ENCODE peak calls at places on chromosomes 1 and 21, in six cellular contexts. P is A549, I is H1, R is K562, C is GM12878, Q is HepG2. E is an unnamed sample.

GRCh38 chr1:187655163-187655562 is 826.4 kb downstream of the PLA2G4A start:
- DNase-seq in P (peak), I (no peak), R (no peak), C (no peak), Q (no peak), E (no peak)

GRCh38 chr1:8197493-8198282 is 120.2 kb upstream of the SLC45A1 start:
- DNase-seq in P (peak), I (no peak), R (peak), C (no peak), Q (peak), E (no peak)

GRCh38 chr1:18954270-18955071 is 2.0 kb downstream of the IFFO2 start:
- DNase-seq in P (no peak), I (no peak), R (no peak), C (no peak), Q (no peak), E (no peak)

GRCh38 chr1:77281491-77282186 is at the start of gene AK5:
- DNase-seq in P (peak), I (peak), R (no peak), C (no peak), Q (no peak), E (peak)

GRCh38 chr1:64482720-64483119 is 12.8 kb downstream of the CACHD1 start:
- DNase-seq in P (no peak), I (no peak), R (no peak), C (no peak), Q (no peak), E (no peak)

GRCh38 chr1:186404454-186405051 is 28.9 kb downstream of the ODR4 start:
- DNase-seq in P (peak), I (no peak), R (peak), C (no peak), Q (peak), E (peak)

GRCh38 chr1:64183380-64183984 is 19.9 kb upstream of the UBE2U start:
- DNase-seq in P (no peak), I (no peak), R (no peak), C (no peak), Q (no peak), E (peak)

GRCh38 chr1:19081218-19081893 is 124.9 kb upstream of the IFFO2 start:
- DNase-seq in P (peak), I (no peak), R (peak), C (no peak), Q (no peak), E (no peak)

GRCh38 chr21:32334980-32335471 is 36.4 kb downstream of the MRAP start:
- DNase-seq in P (no peak), I (no peak), R (no peak), C (no peak), Q (no peak), E (no peak)

GRCh38 chr1:208149776-208150514 is 94.2 kb downstream of the PLXNA2 start:
- DNase-seq in P (peak), I (no peak), R (no peak), C (no peak), Q (peak), E (no peak)

GRCh38 chr1:36968730-36969129 is 65.6 kb downstream of the GRIK3 start:
- DNase-seq in P (no peak), I (no peak), R (no peak), C (no peak), Q (no peak), E (no peak)

DNA sequence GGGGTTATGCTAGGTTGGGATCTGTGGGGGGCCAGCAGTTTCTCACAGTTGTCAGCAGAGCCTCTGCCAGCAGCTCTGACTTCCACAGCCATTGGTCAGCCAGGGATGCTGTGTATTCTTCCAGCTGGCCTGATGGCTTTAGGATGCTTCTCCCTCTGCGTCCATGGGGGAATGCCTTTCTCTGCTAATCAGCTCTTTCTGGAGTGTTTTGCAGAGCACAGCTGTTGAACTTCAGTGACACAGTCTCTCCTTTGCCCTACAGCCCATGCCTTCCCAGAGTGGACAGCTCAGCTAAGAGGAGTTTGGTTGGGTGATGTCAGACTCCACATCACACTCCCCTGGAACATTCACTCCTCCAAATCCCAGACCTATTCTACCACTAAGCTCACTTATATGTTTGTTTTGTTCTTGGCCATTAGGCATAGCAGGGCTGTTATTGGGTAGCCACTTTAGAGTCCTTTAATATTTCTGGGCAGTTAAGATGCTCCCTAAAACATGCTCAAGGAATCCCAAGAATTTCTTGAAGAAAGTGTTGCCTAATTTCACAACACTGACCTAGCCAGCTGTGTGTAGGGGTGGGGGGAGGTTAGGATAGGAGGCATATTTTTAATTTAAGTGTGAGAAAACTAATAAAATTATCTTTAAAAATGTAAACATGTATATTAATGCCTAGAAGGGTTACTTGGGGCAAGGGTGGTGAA is 75.3 kb upstream of the KIAA0040 start:
- DNase-seq in P (no peak), I (no peak), R (no peak), C (no peak), Q (no peak), E (no peak)
- TF ChIP-seq CHD2 in P (no peak), I (no peak), R (no peak), C (no peak), Q (no peak), E (no peak)

GRCh38 chr1:88998716-88999115 is 6.3 kb upstream of the KYAT3 start:
- DNase-seq in P (peak), I (no peak), R (peak), C (no peak), Q (peak), E (peak)
- TF ChIP-seq CHD2 in P (no peak), I (no peak), R (no peak), C (no peak), Q (no peak), E (no peak)

DNA sequence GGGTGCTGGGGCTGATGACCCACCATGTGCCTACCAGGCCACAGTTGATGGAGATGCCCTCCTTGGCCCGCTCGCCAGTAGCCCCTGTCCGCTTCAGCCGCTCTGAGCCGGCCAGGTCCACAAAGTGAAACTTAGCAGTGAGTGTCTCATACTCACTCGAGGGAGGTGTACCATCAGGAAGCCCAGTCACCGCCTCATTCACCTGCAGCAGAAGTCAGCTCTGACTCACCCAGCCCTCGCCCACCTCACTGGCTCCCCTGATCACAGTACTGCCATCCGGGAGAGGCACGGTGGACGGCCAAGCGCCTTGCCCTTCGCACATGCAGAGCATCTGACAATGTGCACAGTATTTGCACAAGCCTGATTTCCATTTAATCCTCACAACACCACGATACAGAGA is 18.8 kb downstream of the KIF21B start:
- DNase-seq in P (no peak), I (no peak), R (no peak), C (no peak), Q (no peak), E (no peak)
- TF ChIP-seq CHD2 in P (no peak), I (no peak), R (no peak), C (no peak), Q (no peak), E (no peak)

DNA sequence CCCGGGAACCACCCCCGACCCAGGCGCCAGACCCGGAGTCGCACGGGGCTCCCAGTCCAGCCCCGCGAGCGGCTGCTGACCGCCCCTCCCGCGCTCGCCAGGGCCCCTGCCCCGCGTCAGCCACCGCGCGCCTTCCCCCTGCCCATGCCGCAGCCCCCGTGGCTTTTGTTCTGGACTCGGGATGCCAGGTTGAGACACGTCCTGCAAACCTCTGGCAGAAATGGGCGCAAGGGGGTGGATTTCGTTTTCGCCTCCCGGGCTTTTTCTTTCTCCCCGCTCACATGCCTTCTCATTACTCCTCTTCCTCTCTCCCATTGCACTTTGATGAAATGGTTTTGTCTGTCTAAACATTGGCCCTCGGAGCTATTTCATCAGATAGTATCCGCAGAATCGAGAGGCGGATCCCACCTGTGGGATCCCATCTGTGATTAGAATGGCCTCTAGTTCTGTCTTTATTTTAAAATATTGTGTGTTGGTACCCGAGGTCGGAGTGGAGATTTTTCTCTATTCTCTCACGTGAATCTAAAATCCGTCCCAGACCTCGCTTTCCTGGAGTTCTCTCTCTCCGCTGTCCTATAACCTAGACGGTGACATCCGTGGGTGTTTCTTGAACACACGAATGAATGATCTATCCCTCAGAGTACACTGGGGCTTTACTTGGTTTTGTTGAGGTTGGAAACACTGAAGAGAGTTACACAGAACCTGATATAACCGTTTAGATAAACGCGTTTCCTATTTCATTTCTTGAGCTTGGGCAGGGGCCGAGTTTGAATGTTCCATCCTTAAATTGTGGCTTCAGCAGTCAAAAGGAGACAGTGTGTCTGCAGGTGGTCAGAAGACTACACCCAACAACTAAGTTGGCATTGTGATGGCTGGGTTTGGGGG is 1.9 kb downstream of the EDARADD start:
- DNase-seq in P (no peak), I (peak), R (peak), C (no peak), Q (no peak), E (no peak)
- TF ChIP-seq CHD2 in P (no peak), I (no peak), R (no peak), C (no peak), Q (no peak), E (no peak)

GRCh38 chr1:40058453-40059291 is 18.1 kb downstream of the CAP1 start:
- DNase-seq in P (no peak), I (no peak), R (no peak), C (no peak), Q (peak), E (no peak)
- TF ChIP-seq CHD2 in P (no peak), I (no peak), R (no peak), C (no peak), Q (no peak), E (no peak)

GRCh38 chr1:46489169-46489637 is 433 bp upstream of the DMBX1 start:
- DNase-seq in P (no peak), I (no peak), R (peak), C (no peak), Q (no peak), E (no peak)
- TF ChIP-seq CHD2 in P (no peak), I (no peak), R (no peak), C (no peak), Q (no peak), E (no peak)

GRCh38 chr1:1799716-1800115 is 21.4 kb upstream of the NADK start:
- DNase-seq in P (no peak), I (no peak), R (no peak), C (peak), Q (no peak), E (no peak)
- TF ChIP-seq CHD2 in P (no peak), I (no peak), R (no peak), C (no peak), Q (no peak), E (no peak)

DNA sequence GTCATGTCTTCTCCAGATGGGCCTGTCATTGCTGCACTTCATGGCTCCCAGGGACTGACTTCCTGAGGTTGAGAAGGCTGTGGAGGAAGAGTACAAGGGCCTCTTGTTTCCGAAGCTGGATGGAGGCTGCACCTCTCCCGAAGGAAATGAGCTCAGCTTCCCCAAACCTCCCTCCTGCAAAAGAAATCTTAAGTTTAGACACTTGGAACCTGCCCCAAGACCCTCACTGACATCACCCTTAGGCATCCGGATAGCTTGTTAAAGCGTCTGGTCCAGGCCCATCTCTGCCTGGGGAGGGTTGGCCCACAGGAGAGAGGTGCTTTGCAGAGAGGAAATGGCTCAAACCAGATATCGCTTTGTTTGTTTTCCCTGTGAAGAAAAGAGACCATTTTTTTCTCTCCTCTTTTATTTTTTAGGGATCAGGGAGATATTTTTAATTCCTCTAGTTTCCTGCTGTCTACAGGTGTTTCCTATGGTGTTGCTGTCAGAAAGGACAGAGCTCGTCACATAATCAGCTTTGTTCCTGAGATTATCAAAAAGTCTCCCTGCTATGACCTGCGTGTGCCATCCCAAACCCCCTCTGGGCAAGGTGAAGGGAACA is 25.0 kb downstream of the RCSD1 start:
- DNase-seq in P (no peak), I (no peak), R (no peak), C (no peak), Q (no peak), E (no peak)
- TF ChIP-seq CHD2 in P (no peak), I (no peak), R (no peak), C (no peak), Q (no peak), E (no peak)

DNA sequence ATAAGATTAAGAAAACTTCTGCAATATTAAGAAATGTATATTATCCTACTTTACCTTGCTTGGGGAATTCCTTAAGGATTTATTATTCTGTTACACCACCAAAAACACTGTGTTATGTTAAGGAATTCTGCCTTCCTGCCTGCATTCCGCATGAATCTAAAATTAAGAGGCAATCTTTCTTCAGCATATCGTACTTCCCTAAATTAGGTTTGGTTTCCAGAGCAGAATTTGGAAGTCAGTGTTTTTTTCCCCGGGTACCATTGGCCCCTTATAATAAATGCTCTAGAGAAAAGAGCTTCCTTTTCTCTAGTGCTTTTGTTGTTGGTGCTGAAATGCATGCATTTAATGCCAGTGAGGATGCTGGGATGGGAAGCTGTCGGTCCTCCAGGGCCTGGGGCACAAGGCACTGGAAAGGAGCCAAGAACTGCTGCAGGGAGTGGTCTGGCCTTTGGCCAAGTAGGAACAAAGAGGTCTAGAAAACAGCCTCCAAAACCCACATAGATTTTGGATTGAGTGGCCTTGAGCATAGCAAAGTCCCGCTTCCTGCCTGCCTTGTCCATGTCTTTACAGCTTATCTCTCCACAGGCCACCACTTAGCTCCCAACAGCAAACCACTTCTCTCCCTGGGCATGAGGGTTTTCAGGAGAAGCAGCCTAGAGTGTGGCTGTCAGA is 69.9 kb downstream of the RRAGC start:
- DNase-seq in P (no peak), I (peak), R (peak), C (no peak), Q (peak), E (peak)
- TF ChIP-seq CHD2 in P (no peak), I (no peak), R (no peak), C (no peak), Q (no peak), E (no peak)

GRCh38 chr1:160680399-160680798 is 31.2 kb downstream of the CD48 start:
- DNase-seq in P (no peak), I (no peak), R (no peak), C (no peak), Q (no peak), E (no peak)

GRCh38 chr1:160682983-160683886 is 28.4 kb downstream of the CD48 start:
- DNase-seq in P (no peak), I (no peak), R (no peak), C (no peak), Q (no peak), E (no peak)

GRCh38 chr1:160681891-160682140 is 29.8 kb downstream of the CD48 start:
- DNase-seq in P (no peak), I (no peak), R (no peak), C (no peak), Q (no peak), E (no peak)

GRCh38 chr1:160679893-160680292 is 31.7 kb downstream of the CD48 start:
- DNase-seq in P (no peak), I (no peak), R (no peak), C (no peak), Q (no peak), E (no peak)

GRCh38 chr1:160681067-160681890 is 30.3 kb downstream of the CD48 start:
- DNase-seq in P (peak), I (peak), R (peak), C (no peak), Q (peak), E (peak)
- TF ChIP-seq CHD2 in P (no peak), I (no peak), R (no peak), C (no peak), Q (no peak), E (no peak)

E was measured in SK-N-SH.